ENCODE peak calls at places on chromosomes 13 and 19, in seven cellular contexts. L is HT-29, X is NCI-H1930, U is NCI-H774, O is activated T-cell treated with anti-CD3 and anti-CD28 coated beads for 1 hour, P is left ventricle myocardium superior, E is iris pigment epithelial cell. G is an unnamed sample.

GRCh38 chr19:35622750-35623149 is 6.1 kb upstream of the RBM42 start:
- DNase-seq in L (no peak), P (no peak), O (no peak), U (no peak), E (no peak), X (no peak), G (no peak)

GRCh38 chr19:48487544-48487943 is 18.4 kb downstream of the CYTH2 start:
- DNase-seq in X (no peak), U (no peak), L (peak; percentile 78), P (no peak), O (no peak), E (no peak), G (no peak)

GRCh38 chr13:95502216-95502615 is 50.3 kb upstream of the CLDN10 start:
- DNase-seq in E (no peak), X (no peak), P (no peak), O (no peak), L (no peak), U (no peak), G (no peak)

GRCh38 chr13:20566424-20566916 is 487 bp upstream of the IFT88 start:
- DNase-seq in O (no peak), P (no peak), U (peak; percentile 42), E (peak; percentile 81), X (peak; percentile 91), L (peak; percentile 94), G (peak; percentile 84)

GRCh38 chr19:43777163-43777700 is 3.5 kb downstream of the KCNN4 start:
- DNase-seq in L (no peak), E (peak; percentile 45), P (no peak), O (no peak), U (no peak), X (no peak), G (peak; percentile 25)

GRCh38 chr13:75968103-75968838 is 332.1 kb downstream of the LMO7 start:
- DNase-seq in U (no peak), E (peak; percentile 8), L (no peak), O (no peak), X (no peak), P (no peak), G (peak; percentile 44)

GRCh38 chr13:99354371-99354951 is 47.3 kb upstream of the GPR183 start:
- DNase-seq in U (no peak), X (no peak), L (no peak), E (no peak), O (no peak), P (no peak), G (no peak)

GRCh38 chr13:109941951-109942350 is 155.6 kb upstream of the IRS2 start:
- DNase-seq in U (no peak), E (peak; percentile 73), P (no peak), O (no peak), X (no peak), L (no peak), G (no peak)

GRCh38 chr19:55526216-55527196 is 10.4 kb downstream of the SBK2 start:
- DNase-seq in E (peak; percentile 68), O (no peak), P (peak; percentile 89), L (peak; percentile 75), X (no peak), U (peak; percentile 77), G (peak; percentile 33)

GRCh38 chr13:74560325-74560724 is 426.1 kb upstream of the KLF12 start:
- DNase-seq in E (no peak), U (no peak), P (no peak), O (no peak), X (no peak), L (no peak), G (no peak)

GRCh38 chr13:40981361-40981760 is 37.8 kb downstream of the ELF1 start:
- DNase-seq in O (no peak), E (peak; percentile 30), L (no peak), P (no peak), U (no peak), X (no peak), G (peak; percentile 76)

GRCh38 chr19:4415352-4415751 is 12.9 kb downstream of the CHAF1A start:
- DNase-seq in P (no peak), U (no peak), X (no peak), L (no peak), E (no peak), O (no peak), G (no peak)

GRCh38 chr19:30668521-30669155 is 296.5 kb downstream of the ZNF536 start:
- DNase-seq in L (no peak), U (no peak), O (no peak), E (no peak), X (no peak), P (no peak), G (no peak)

GRCh38 chr13:69579351-69579750 is 528.3 kb upstream of the ATXN8OS start:
- DNase-seq in L (peak; percentile 38), P (no peak), O (no peak), U (no peak), E (no peak), X (no peak), G (peak; percentile 27)

GRCh38 chr13:66154981-66155380 is 1075.2 kb downstream of the PCDH9 start:
- DNase-seq in E (peak; percentile 54), L (no peak), O (no peak), P (no peak), X (no peak), U (no peak), G (no peak)

GRCh38 chr13:70457474-70457873 is 349.2 kb upstream of the KLHL1 start:
- DNase-seq in U (no peak), X (no peak), P (no peak), L (no peak), O (no peak), E (peak; percentile 13), G (peak; percentile 92)

GRCh38 chr19:47253467-47253881 is 2.9 kb upstream of the CCDC9 start:
- DNase-seq in X (no peak), O (no peak), P (no peak), U (no peak), E (peak; percentile 89), L (peak; percentile 22), G (peak; percentile 77)

GRCh38 chr13:110726726-110727125 is 13.2 kb downstream of the ING1 start:
- DNase-seq in U (peak; percentile 92), E (no peak), P (no peak), X (no peak), O (no peak), L (no peak), G (no peak)

GRCh38 chr19:51002542-51003311 is 1.3 kb upstream of the KLK8 start:
- DNase-seq in P (no peak), U (peak; percentile 9), E (no peak), X (peak; percentile 69), O (no peak), L (peak; percentile 100), G (no peak)

GRCh38 chr19:28990522-28990921 is 222.4 kb downstream of the UQCRFS1 start:
- DNase-seq in O (no peak), L (no peak), U (no peak), E (no peak), P (no peak), X (no peak), G (no peak)

GRCh38 chr19:54523403-54523802 is 20.8 kb downstream of the LAIR2 start:
- DNase-seq in P (no peak), O (no peak), U (no peak), X (no peak), L (no peak), E (peak; percentile 50), G (no peak)

GRCh38 chr13:71056581-71056980 is 810.4 kb downstream of the DACH1 start:
- DNase-seq in E (no peak), U (no peak), X (no peak), L (no peak), P (peak; percentile 5), O (no peak), G (no peak)

GRCh38 chr13:52130641-52131040 is 1.8 kb upstream of the NEK5 start:
- DNase-seq in O (no peak), X (no peak), U (no peak), L (no peak), E (no peak), P (no peak), G (no peak)

GRCh38 chr19:34808566-34808965 is 35.6 kb upstream of the ZNF599 start:
- DNase-seq in U (no peak), L (no peak), O (no peak), X (no peak), E (peak; percentile 81), P (no peak), G (peak; percentile 14)

GRCh38 chr13:24118576-24118975 is 41.9 kb upstream of the SPATA13 start:
- DNase-seq in P (no peak), O (no peak), U (no peak), X (no peak), L (no peak), E (no peak), G (no peak)

GRCh38 chr13:106768991-106769390 is 201.1 kb upstream of the ARGLU1 start:
- DNase-seq in U (no peak), L (no peak), X (no peak), O (no peak), P (no peak), E (no peak), G (no peak)

G was measured in mesenchymal stem cell.